ENCODE peak calls at places on chromosomes 11 and 22, in four cellular contexts. M is K562, S is GM12878, Y is HepG2. T is an unnamed sample.

GRCh38 chr11:70495351-70496310 is 97.3 kb downstream of the CTTN start:
- DNase-seq in M (no peak), S (no peak), Y (no peak), T (no peak)

GRCh38 chr11:128733440-128734115 is 39.7 kb downstream of the FLI1 start:
- DNase-seq in Y (no peak), S (no peak), M (no peak), T (peak)

GRCh38 chr11:134157451-134157850 is 66.3 kb downstream of the NCAPD3 start:
- DNase-seq in S (no peak), Y (no peak), M (no peak), T (no peak)

GRCh38 chr11:95135155-95135554 is 45.5 kb downstream of the ENDOD1 start:
- DNase-seq in M (no peak), Y (no peak), S (no peak), T (no peak)

GRCh38 chr11:36672815-36673450 is 74.9 kb upstream of the RAG2 start:
- DNase-seq in S (no peak), M (peak), Y (peak), T (peak)

GRCh38 chr11:95145430-95146063 is 55.9 kb downstream of the ENDOD1 start:
- DNase-seq in Y (no peak), M (no peak), S (no peak), T (no peak)

GRCh38 chr11:74443071-74443864 is 24.1 kb downstream of the KCNE3 start:
- DNase-seq in S (no peak), Y (peak), M (no peak), T (peak)

GRCh38 chr11:118322721-118323120 is 18.2 kb downstream of the CD3E start:
- DNase-seq in M (no peak), S (no peak), Y (no peak), T (no peak)

GRCh38 chr11:125270711-125271110 is 106.2 kb downstream of the PKNOX2 start:
- DNase-seq in M (no peak), Y (no peak), S (no peak), T (no peak)

GRCh38 chr11:29293825-29294224 is 723.0 kb downstream of the KCNA4 start:
- DNase-seq in M (no peak), Y (peak), S (peak), T (no peak)

GRCh38 chr11:62905927-62906531 is 15.1 kb downstream of the CHRM1 start:
- DNase-seq in Y (peak), S (peak), M (peak), T (peak)

GRCh38 chr22:35400335-35400680 is 368 bp downstream of the MCM5 start:
- DNase-seq in S (no peak), Y (no peak), M (peak), T (peak)

GRCh38 chr11:45880772-45881570 is 4.5 kb upstream of the MAPK8IP1 start:
- DNase-seq in M (no peak), S (no peak), Y (no peak), T (no peak)

GRCh38 chr11:76748931-76749330 is 34.2 kb upstream of the TSKU start:
- DNase-seq in M (no peak), Y (no peak), S (no peak), T (no peak)

GRCh38 chr22:43226368-43226979 is 39.5 kb upstream of the TTLL12 start:
- DNase-seq in Y (peak), M (peak), S (no peak), T (peak)

GRCh38 chr22:30211124-30211820 is 35.3 kb downstream of the LIF start:
- DNase-seq in Y (no peak), M (no peak), S (no peak), T (no peak)

GRCh38 chr22:32628626-32629587 is 154.3 kb downstream of the FBXO7 start:
- DNase-seq in Y (peak), M (no peak), S (no peak), T (no peak)

GRCh38 chr11:93537767-93538261 is 5.4 kb downstream of the SMCO4 start:
- DNase-seq in M (no peak), Y (no peak), S (no peak), T (no peak)

GRCh38 chr11:47980907-47981621 is 705 bp downstream of the PTPRJ start:
- DNase-seq in M (peak), S (no peak), Y (no peak), T (peak)

GRCh38 chr11:71221851-71222250 is 30.5 kb downstream of the SHANK2 start:
- DNase-seq in S (no peak), Y (no peak), M (no peak), T (no peak)

GRCh38 chr11:1929621-1930447 is 10.3 kb downstream of the TNNT3 start:
- DNase-seq in M (no peak), S (no peak), Y (no peak), T (no peak)
- H2AFZ ChIP-seq in M (no peak), S (no peak), Y (no peak), T (no peak)

GRCh38 chr11:115234794-115235193 is 269.4 kb downstream of the CADM1 start:
- DNase-seq in M (no peak), Y (no peak), S (no peak), T (no peak)
- TF ChIP-seq JUNB in M (no peak), Y (no peak), S (no peak), T (no peak)

GRCh38 chr22:22487869-22488597 is 20.5 kb downstream of the ZNF280B start:
- DNase-seq in S (no peak), Y (no peak), M (peak), T (no peak)
- H2AFZ ChIP-seq in S (no peak), Y (no peak), M (no peak), T (no peak)

DNA sequence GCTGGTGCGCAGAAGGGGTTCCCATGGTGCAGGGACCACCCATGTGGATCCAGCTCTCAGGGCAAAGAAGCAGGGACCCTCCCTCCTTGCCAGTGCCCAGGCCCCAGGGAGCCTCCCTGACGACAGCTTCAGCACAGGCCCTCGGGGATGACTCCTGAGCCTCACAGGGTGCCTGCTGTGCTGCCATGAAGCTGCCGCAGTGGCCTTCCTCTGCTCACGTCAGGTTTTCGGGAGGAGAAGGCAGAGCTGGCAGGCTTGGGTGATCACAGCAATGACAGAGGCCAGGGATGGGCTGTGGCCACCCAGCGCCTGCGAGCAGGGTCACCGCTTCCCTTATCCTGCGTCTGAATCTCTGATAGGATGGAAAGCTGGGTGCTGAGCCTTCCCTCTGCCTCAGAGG is 276.2 kb downstream of the BRD1 start:
- DNase-seq in M (no peak), S (no peak), Y (no peak), T (no peak)
- TF ChIP-seq JUNB in M (no peak), S (no peak), Y (no peak), T (no peak)

GRCh38 chr11:33654594-33654993 is 46.0 kb downstream of the C11orf91 start:
- DNase-seq in S (no peak), M (no peak), Y (no peak), T (no peak)

GRCh38 chr11:33651555-33651954 is 49.1 kb downstream of the C11orf91 start:
- DNase-seq in Y (no peak), M (no peak), S (no peak), T (peak)

GRCh38 chr11:33652001-33652400 is 48.6 kb downstream of the C11orf91 start:
- DNase-seq in M (no peak), S (no peak), Y (no peak), T (no peak)

GRCh38 chr11:33652407-33652806 is 48.2 kb downstream of the C11orf91 start:
- DNase-seq in S (no peak), M (no peak), Y (no peak), T (no peak)

DNA sequence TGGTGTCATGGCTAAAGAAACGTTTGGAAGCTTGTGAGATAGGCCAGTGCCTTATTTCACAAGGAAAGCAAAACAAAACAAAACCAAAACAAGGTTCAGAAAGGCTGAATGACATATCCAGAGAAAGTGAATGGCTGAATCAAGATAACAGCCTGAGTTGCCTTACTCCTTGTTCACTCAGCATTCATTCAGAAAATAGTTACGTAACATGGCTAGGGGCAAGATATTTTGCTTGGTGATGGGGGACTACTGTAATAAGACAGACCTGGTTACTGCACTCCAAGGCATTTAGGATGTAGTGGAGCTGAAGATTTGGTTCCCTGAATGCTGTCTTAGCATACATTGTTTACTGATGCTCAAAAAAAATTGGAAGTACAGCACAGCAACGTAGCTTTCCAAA is 47.7 kb downstream of the C11orf91 start:
- DNase-seq in Y (no peak), S (no peak), M (no peak), T (no peak)
- H2AFZ ChIP-seq in Y (no peak), S (no peak), M (no peak), T (no peak)